ENCODE peak calls at places on chromosomes 16 and 17, in ten cellular contexts. S, P, I, H, X, W, L, Z, C and U are unnamed samples. For H3K36me3, the result is how much of the 10 kb centered on the place peaks cover.

GRCh38 chr17:2466936-2467335 is 44.8 kb downstream of the METTL16 start:
- DNase-seq in X (no peak), I (no peak), C (no peak), H (no peak), Z (no peak), P (no peak), S (no peak), W (no peak), L (no peak), U (peak)

GRCh38 chr17:39230361-39230760 is 4.6 kb upstream of the STAC2 start:
- DNase-seq in C (no peak), H (no peak), Z (no peak), L (no peak), S (no peak), W (no peak), X (no peak), P (no peak), I (no peak), U (no peak)

GRCh38 chr17:71402661-71403141 is 718.1 kb upstream of the SOX9 start:
- DNase-seq in S (no peak), L (no peak), P (no peak), X (no peak), I (no peak), W (no peak), Z (no peak), C (no peak), H (no peak), U (no peak)

GRCh38 chr16:13005836-13006235 is 104.4 kb downstream of the SHISA9 start:
- DNase-seq in X (no peak), W (no peak), I (no peak), S (no peak), P (no peak), C (no peak), Z (no peak), L (no peak), H (no peak), U (no peak)

GRCh38 chr16:50680907-50681885 is at the start of gene SNX20:
- DNase-seq in C (no peak), P (no peak), W (peak), X (peak), L (peak), I (no peak), Z (no peak), H (no peak), S (no peak), U (no peak)

GRCh38 chr16:68074850-68075249 is 10.3 kb upstream of the NFATC3 start:
- DNase-seq in L (peak), X (peak), I (no peak), H (no peak), Z (no peak), C (no peak), W (no peak), S (no peak), P (no peak), U (no peak)

GRCh38 chr17:29090746-29091395 is 47.9 kb downstream of the PIPOX start:
- DNase-seq in W (no peak), L (no peak), X (no peak), P (peak), H (no peak), S (no peak), Z (no peak), C (no peak), I (no peak), U (no peak)

GRCh38 chr16:69938981-69939820 is 11.9 kb upstream of the CLEC18A start:
- DNase-seq in X (no peak), L (peak), I (no peak), W (peak), C (no peak), P (no peak), H (no peak), S (no peak), Z (no peak), U (no peak)

GRCh38 chr17:74798239-74798707 is 22.1 kb upstream of the NAT9 start:
- DNase-seq in S (no peak), C (no peak), Z (no peak), L (no peak), I (no peak), P (no peak), X (no peak), W (no peak), H (peak), U (no peak)

GRCh38 chr17:72303787-72304733 is 183.2 kb downstream of the SOX9 start:
- DNase-seq in I (no peak), H (no peak), S (no peak), X (no peak), L (no peak), W (no peak), Z (no peak), P (no peak), C (no peak), U (no peak)

GRCh38 chr16:88686439-88687253 is at the start of gene SNAI3:
- DNase-seq in W (peak), I (peak), Z (peak), S (peak), X (peak), L (peak), C (peak), H (peak), P (peak), U (no peak)

GRCh38 chr16:69772560-69773254 is 10.6 kb downstream of the WWP2 start:
- DNase-seq in L (no peak), S (no peak), I (peak), X (no peak), Z (no peak), P (no peak), W (no peak), H (peak), C (no peak), U (no peak)

GRCh38 chr17:69702078-69702477 is 287.6 kb downstream of the MAP2K6 start:
- DNase-seq in H (no peak), X (no peak), W (no peak), I (no peak), L (no peak), S (no peak), Z (no peak), P (no peak), C (no peak), U (no peak)

GRCh38 chr17:61574542-61575351 is 16.3 kb downstream of the NACA2 start:
- DNase-seq in Z (peak), X (no peak), P (peak), H (peak), C (peak), L (no peak), I (peak), W (no peak), S (no peak), U (no peak)

GRCh38 chr16:30567991-30568638 is 3.4 kb downstream of the ZNF688 start:
- DNase-seq in I (peak), C (peak), H (peak), Z (no peak), L (peak), X (peak), P (peak), W (no peak), S (no peak), U (peak)

GRCh38 chr16:1918312-1918889 is at the start of gene HS3ST6:
- DNase-seq in I (no peak), P (no peak), L (no peak), C (no peak), W (no peak), X (no peak), Z (no peak), H (no peak), S (no peak), U (no peak)
- H3K4me3 ChIP-seq in I (peak), P (peak), L (no peak), C (no peak), W (no peak), X (no peak), Z (no peak), H (no peak), S (no peak), U (no peak)

GRCh38 chr17:4620531-4621101 is 20.9 kb downstream of the ALOX15 start:
- DNase-seq in S (no peak), W (no peak), H (no peak), L (no peak), P (no peak), C (no peak), X (no peak), Z (no peak), I (no peak), U (no peak)
- TF ChIP-seq CTCF in S (no peak), W (no peak), H (no peak), L (no peak), P (no peak), C (no peak), X (no peak), Z (no peak), I (no peak), U (no peak)

GRCh38 chr16:1670371-1670770 is 7.7 kb upstream of the JPT2 start:
- DNase-seq in S (no peak), Z (no peak), W (no peak), C (no peak), L (no peak), I (no peak), P (no peak), X (no peak), H (no peak), U (no peak)
- H3K36me3 ChIP-seq in S (under half), Z (under half), W (half or more), C (under half), L (under half), I (under half), P (under half), X (half or more), H (half or more), U (under half)

GRCh38 chr16:1019234-1019933 is 37.8 kb downstream of the SOX8 start:
- DNase-seq in C (no peak), L (no peak), Z (no peak), P (no peak), S (peak), X (no peak), H (peak), I (peak), W (no peak), U (no peak)
- H3K4me3 ChIP-seq in C (peak), L (no peak), Z (no peak), P (no peak), S (peak), X (no peak), H (no peak), I (no peak), W (peak), U (peak)

GRCh38 chr16:3150346-3151218 is 15.8 kb downstream of the ZNF213 start:
- DNase-seq in L (peak), Z (peak), W (peak), H (peak), P (peak), C (peak), I (peak), X (peak), S (peak), U (peak)

GRCh38 chr16:3153077-3153368 is 18.2 kb downstream of the ZNF213 start:
- DNase-seq in S (no peak), P (no peak), W (peak), H (no peak), L (no peak), I (no peak), Z (no peak), C (no peak), X (no peak), U (no peak)

GRCh38 chr16:3152022-3152272 is 17.1 kb downstream of the ZNF213 start:
- DNase-seq in P (no peak), W (peak), Z (no peak), L (no peak), X (no peak), C (no peak), I (no peak), S (no peak), H (no peak), U (no peak)

GRCh38 chr16:3149630-3150345 is 15.0 kb downstream of the ZNF213 start:
- DNase-seq in H (peak), C (peak), S (no peak), L (peak), I (peak), Z (no peak), X (peak), P (peak), W (peak), U (no peak)

GRCh38 chr16:3152273-3153076 is 17.6 kb downstream of the ZNF213 start:
- DNase-seq in P (peak), S (peak), C (peak), H (peak), W (peak), X (peak), L (peak), Z (peak), I (peak), U (peak)
- TF ChIP-seq CTCF in P (peak), S (no peak), C (no peak), H (peak), W (peak), X (no peak), L (peak), Z (peak), I (peak), U (peak)

DNA sequence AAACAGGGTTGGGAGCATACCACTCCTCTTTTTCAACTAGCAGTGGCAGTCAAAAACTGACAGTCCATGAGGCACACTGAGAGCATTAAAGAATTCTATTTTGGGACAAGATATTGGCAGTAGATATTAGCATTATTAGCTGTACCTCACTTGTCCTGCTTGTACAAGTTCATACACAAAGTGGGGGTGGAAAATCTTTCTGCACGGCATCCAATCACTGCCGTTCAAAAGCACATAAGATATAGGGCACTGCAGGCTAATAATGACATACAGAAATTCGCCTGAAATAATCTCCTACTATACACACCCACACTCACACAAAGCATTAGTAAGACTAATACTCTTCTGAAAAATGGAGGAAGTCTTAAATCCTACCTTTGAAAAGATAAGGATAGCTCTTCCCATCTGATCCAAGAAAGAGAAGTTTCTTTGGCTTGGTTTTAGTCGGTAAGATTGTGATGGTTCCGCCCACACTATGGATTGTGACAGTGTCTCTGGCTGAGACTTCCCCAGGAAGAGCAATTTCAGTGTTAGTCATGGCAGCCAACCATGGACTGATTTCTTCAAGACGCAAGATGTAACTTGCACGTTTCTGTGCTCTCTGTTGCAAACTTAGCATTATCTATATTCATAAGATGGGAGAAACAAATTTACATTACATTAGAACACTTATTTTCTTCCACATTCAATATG is 40.6 kb upstream of the ARL6IP1 start:
- DNase-seq in W (no peak), L (no peak), H (no peak), I (no peak), P (no peak), X (no peak), Z (no peak), S (no peak), C (no peak), U (no peak)
- H3K36me3 ChIP-seq in W (half or more), L (under half), H (under half), I (half or more), P (under half), X (under half), Z (half or more), S (under half), C (under half), U (under half)

GRCh38 chr17:42759982-42760651 is 910 bp upstream of the RAMP2 start:
- DNase-seq in W (no peak), C (no peak), H (no peak), X (no peak), P (no peak), I (no peak), Z (no peak), S (no peak), L (no peak), U (no peak)
- H3K4me3 ChIP-seq in W (peak), C (peak), H (no peak), X (no peak), P (peak), I (peak), Z (no peak), S (peak), L (peak), U (no peak)